ENCODE peak calls at places on chromosomes 13 and 19, in six cellular contexts. One of them, this sample, is unnamed.

GRCh38 chr13:24511019-24511823 is 1.4 kb downstream of the PARP4 start:
- DNase-seq in ascending aorta: no peak
- DNase-seq in HCT116: peak
- DNase-seq in stomach: peak
- DNase-seq in A549: peak
- DNase-seq in fibroblast of lung: peak
- DNase-seq in this sample: peak

GRCh38 chr13:95049772-95050171 is 251.5 kb downstream of the ABCC4 start:
- DNase-seq in stomach: no peak
- DNase-seq in fibroblast of lung: no peak
- DNase-seq in A549: no peak
- DNase-seq in ascending aorta: no peak
- DNase-seq in HCT116: no peak
- DNase-seq in this sample: no peak

GRCh38 chr19:53980553-53981407 is 10.7 kb upstream of the CACNG6 start:
- DNase-seq in stomach: no peak
- DNase-seq in A549: peak
- DNase-seq in HCT116: peak
- DNase-seq in fibroblast of lung: peak
- DNase-seq in ascending aorta: no peak
- DNase-seq in this sample: no peak

GRCh38 chr19:10797078-10797477 is 38.9 kb downstream of the TMED1 start:
- DNase-seq in ascending aorta: no peak
- DNase-seq in A549: no peak
- DNase-seq in fibroblast of lung: no peak
- DNase-seq in HCT116: no peak
- DNase-seq in stomach: no peak
- DNase-seq in this sample: no peak

GRCh38 chr19:5953034-5953589 is 24.8 kb downstream of the RANBP3 start:
- DNase-seq in stomach: no peak
- DNase-seq in ascending aorta: no peak
- DNase-seq in HCT116: no peak
- DNase-seq in fibroblast of lung: peak
- DNase-seq in A549: no peak
- DNase-seq in this sample: no peak

GRCh38 chr13:105971720-105972119 is 563.7 kb downstream of the EFNB2 start:
- DNase-seq in ascending aorta: no peak
- DNase-seq in fibroblast of lung: no peak
- DNase-seq in A549: no peak
- DNase-seq in HCT116: no peak
- DNase-seq in stomach: no peak
- DNase-seq in this sample: no peak

GRCh38 chr19:11356676-11357550 is 1.7 kb downstream of the PLPPR2 start:
- DNase-seq in A549: no peak
- DNase-seq in HCT116: no peak
- DNase-seq in stomach: no peak
- DNase-seq in ascending aorta: no peak
- DNase-seq in fibroblast of lung: no peak
- DNase-seq in this sample: no peak

GRCh38 chr13:26508885-26509284 is 48.6 kb upstream of the WASF3 start:
- DNase-seq in HCT116: no peak
- DNase-seq in fibroblast of lung: peak
- DNase-seq in stomach: peak
- DNase-seq in ascending aorta: peak
- DNase-seq in A549: no peak
- DNase-seq in this sample: peak

GRCh38 chr13:70995338-70995737 is 871.7 kb downstream of the DACH1 start:
- DNase-seq in fibroblast of lung: no peak
- DNase-seq in A549: no peak
- DNase-seq in stomach: no peak
- DNase-seq in HCT116: no peak
- DNase-seq in ascending aorta: no peak
- DNase-seq in this sample: no peak

GRCh38 chr13:43522788-43523187 is 264.0 kb downstream of the ENOX1 start:
- DNase-seq in A549: no peak
- DNase-seq in ascending aorta: no peak
- DNase-seq in fibroblast of lung: peak
- DNase-seq in stomach: no peak
- DNase-seq in HCT116: no peak
- DNase-seq in this sample: peak

GRCh38 chr13:27556109-27556508 is 64.2 kb downstream of the LNX2 start:
- DNase-seq in stomach: no peak
- DNase-seq in HCT116: no peak
- DNase-seq in A549: no peak
- DNase-seq in fibroblast of lung: peak
- DNase-seq in ascending aorta: peak
- DNase-seq in this sample: peak

GRCh38 chr13:97720881-97721280 is 232.6 kb upstream of the IPO5 start:
- DNase-seq in A549: no peak
- DNase-seq in HCT116: no peak
- DNase-seq in ascending aorta: no peak
- DNase-seq in stomach: no peak
- DNase-seq in fibroblast of lung: no peak
- DNase-seq in this sample: no peak

GRCh38 chr13:113554333-113554700 is 30.2 kb upstream of the TFDP1 start:
- DNase-seq in A549: no peak
- DNase-seq in ascending aorta: no peak
- DNase-seq in fibroblast of lung: no peak
- DNase-seq in stomach: peak
- DNase-seq in HCT116: no peak
- DNase-seq in this sample: no peak

GRCh38 chr19:1469200-1469935 is 9.6 kb downstream of the C19orf25 start:
- DNase-seq in stomach: no peak
- DNase-seq in ascending aorta: no peak
- DNase-seq in A549: no peak
- DNase-seq in HCT116: no peak
- DNase-seq in fibroblast of lung: no peak
- DNase-seq in this sample: no peak

GRCh38 chr19:18109731-18110671 is 12.4 kb downstream of the MAST3 start:
- DNase-seq in ascending aorta: peak
- DNase-seq in stomach: peak
- DNase-seq in HCT116: no peak
- DNase-seq in fibroblast of lung: no peak
- DNase-seq in A549: no peak
- DNase-seq in this sample: peak

GRCh38 chr13:112143046-112143752 is 76.2 kb downstream of the SOX1 start:
- DNase-seq in A549: no peak
- DNase-seq in HCT116: no peak
- DNase-seq in fibroblast of lung: no peak
- DNase-seq in ascending aorta: no peak
- DNase-seq in stomach: peak
- DNase-seq in this sample: no peak

GRCh38 chr13:101152184-101152583 is 264.1 kb downstream of the NALCN start:
- DNase-seq in HCT116: no peak
- DNase-seq in stomach: no peak
- DNase-seq in A549: no peak
- DNase-seq in ascending aorta: no peak
- DNase-seq in fibroblast of lung: no peak
- DNase-seq in this sample: peak

GRCh38 chr19:52464798-52465470 is 11.6 kb downstream of the ZNF578 start:
- DNase-seq in stomach: no peak
- DNase-seq in fibroblast of lung: no peak
- DNase-seq in ascending aorta: no peak
- DNase-seq in HCT116: peak
- DNase-seq in A549: peak
- DNase-seq in this sample: no peak
- TF ChIP-seq CTCF in stomach: no peak
- TF ChIP-seq CTCF in fibroblast of lung: no peak
- TF ChIP-seq CTCF in ascending aorta: no peak
- TF ChIP-seq CTCF in HCT116: peak
- TF ChIP-seq CTCF in A549: no peak
- TF ChIP-seq CTCF in this sample: no peak

GRCh38 chr13:109939838-109940237 is 153.5 kb upstream of the IRS2 start:
- DNase-seq in A549: no peak
- DNase-seq in stomach: no peak
- DNase-seq in ascending aorta: no peak
- DNase-seq in fibroblast of lung: no peak
- DNase-seq in HCT116: no peak
- DNase-seq in this sample: no peak

GRCh38 chr13:109939105-109939504 is 152.7 kb upstream of the IRS2 start:
- DNase-seq in A549: no peak
- DNase-seq in ascending aorta: no peak
- DNase-seq in stomach: no peak
- DNase-seq in fibroblast of lung: no peak
- DNase-seq in HCT116: no peak
- DNase-seq in this sample: no peak

GRCh38 chr13:109940637-109941036 is 154.3 kb upstream of the IRS2 start:
- DNase-seq in ascending aorta: no peak
- DNase-seq in HCT116: no peak
- DNase-seq in stomach: no peak
- DNase-seq in A549: no peak
- DNase-seq in fibroblast of lung: no peak
- DNase-seq in this sample: no peak

GRCh38 chr13:109941221-109941620 is 154.8 kb upstream of the IRS2 start:
- DNase-seq in ascending aorta: no peak
- DNase-seq in HCT116: no peak
- DNase-seq in A549: no peak
- DNase-seq in fibroblast of lung: no peak
- DNase-seq in stomach: no peak
- DNase-seq in this sample: no peak

DNA sequence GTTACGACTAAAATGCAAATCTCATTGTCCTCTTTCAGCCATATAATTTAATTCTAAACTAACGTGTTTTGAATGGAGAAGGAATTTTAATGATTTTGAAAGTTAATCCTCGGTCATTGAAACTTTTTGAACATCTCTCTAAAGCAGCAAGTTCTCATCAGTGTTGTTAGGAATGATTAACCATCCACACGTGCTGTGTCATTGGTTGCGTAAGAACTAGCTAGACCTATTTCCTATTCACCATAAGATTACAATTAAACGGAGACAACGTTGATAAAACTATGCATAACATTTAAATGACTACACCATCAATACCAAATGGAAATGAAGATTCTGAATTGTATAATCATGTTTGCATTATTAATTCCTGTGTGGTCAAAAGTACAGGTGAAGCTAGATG is 155.6 kb upstream of the IRS2 start:
- DNase-seq in fibroblast of lung: peak
- DNase-seq in stomach: no peak
- DNase-seq in ascending aorta: no peak
- DNase-seq in HCT116: no peak
- DNase-seq in A549: no peak
- DNase-seq in this sample: peak
- H3K4me3 ChIP-seq in fibroblast of lung: no peak
- H3K4me3 ChIP-seq in stomach: no peak
- H3K4me3 ChIP-seq in ascending aorta: no peak
- H3K4me3 ChIP-seq in HCT116: no peak
- H3K4me3 ChIP-seq in A549: no peak
- H3K4me3 ChIP-seq in this sample: no peak

GRCh38 chr13:111115841-111116500 is 861 bp downstream of the ARHGEF7 start:
- DNase-seq in HCT116: no peak
- DNase-seq in fibroblast of lung: peak
- DNase-seq in stomach: no peak
- DNase-seq in ascending aorta: peak
- DNase-seq in A549: no peak
- DNase-seq in this sample: peak

GRCh38 chr13:111116830-111117229 is 1.7 kb downstream of the ARHGEF7 start:
- DNase-seq in HCT116: no peak
- DNase-seq in stomach: no peak
- DNase-seq in fibroblast of lung: peak
- DNase-seq in ascending aorta: no peak
- DNase-seq in A549: no peak
- DNase-seq in this sample: peak

GRCh38 chr13:111112196-111112595 is 2.9 kb upstream of the ARHGEF7 start:
- DNase-seq in ascending aorta: no peak
- DNase-seq in A549: no peak
- DNase-seq in stomach: no peak
- DNase-seq in fibroblast of lung: no peak
- DNase-seq in HCT116: no peak
- DNase-seq in this sample: no peak

GRCh38 chr13:111115051-111115840 is at the start of gene ARHGEF7:
- DNase-seq in fibroblast of lung: no peak
- DNase-seq in HCT116: no peak
- DNase-seq in A549: no peak
- DNase-seq in ascending aorta: no peak
- DNase-seq in stomach: no peak
- DNase-seq in this sample: no peak

DNA sequence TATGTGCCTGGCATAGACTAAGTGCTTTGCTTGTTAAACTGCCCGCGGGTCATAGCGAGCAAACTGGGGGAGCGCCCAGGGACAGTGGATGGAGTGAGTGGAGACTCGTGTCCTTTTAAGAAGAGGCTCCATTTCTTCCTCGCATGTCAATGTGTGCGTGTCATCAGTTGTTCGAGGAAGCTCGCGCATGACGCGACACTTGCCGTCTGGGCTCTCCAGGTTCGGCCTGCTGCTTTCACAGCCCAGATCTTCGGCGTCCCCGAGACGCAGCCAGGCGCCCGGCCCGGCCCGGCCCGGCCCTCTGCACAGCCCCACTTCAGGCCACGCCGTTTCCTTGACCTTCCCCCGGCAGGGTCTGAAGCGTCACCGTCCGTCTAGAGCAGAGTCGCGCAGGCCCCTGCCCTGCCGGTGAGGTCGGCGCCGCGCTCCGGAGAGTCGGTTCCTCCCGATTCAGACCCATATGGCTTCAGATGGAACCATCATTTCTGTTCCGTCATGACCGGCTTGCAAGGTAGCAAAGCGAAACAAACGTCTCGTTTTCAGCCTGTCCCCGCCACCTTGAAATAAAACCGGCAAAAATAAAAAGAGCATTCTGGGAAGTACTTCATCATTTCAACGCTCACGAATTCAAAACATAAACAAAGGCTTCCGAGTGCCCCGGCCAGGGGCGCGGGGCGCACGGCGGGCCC is 604 bp upstream of the ARHGEF7 start:
- DNase-seq in A549: no peak
- DNase-seq in ascending aorta: peak
- DNase-seq in fibroblast of lung: peak
- DNase-seq in stomach: no peak
- DNase-seq in HCT116: no peak
- DNase-seq in this sample: peak
- TF ChIP-seq CTCF in A549: no peak
- TF ChIP-seq CTCF in ascending aorta: no peak
- TF ChIP-seq CTCF in fibroblast of lung: no peak
- TF ChIP-seq CTCF in stomach: no peak
- TF ChIP-seq CTCF in HCT116: no peak
- TF ChIP-seq CTCF in this sample: no peak

DNA sequence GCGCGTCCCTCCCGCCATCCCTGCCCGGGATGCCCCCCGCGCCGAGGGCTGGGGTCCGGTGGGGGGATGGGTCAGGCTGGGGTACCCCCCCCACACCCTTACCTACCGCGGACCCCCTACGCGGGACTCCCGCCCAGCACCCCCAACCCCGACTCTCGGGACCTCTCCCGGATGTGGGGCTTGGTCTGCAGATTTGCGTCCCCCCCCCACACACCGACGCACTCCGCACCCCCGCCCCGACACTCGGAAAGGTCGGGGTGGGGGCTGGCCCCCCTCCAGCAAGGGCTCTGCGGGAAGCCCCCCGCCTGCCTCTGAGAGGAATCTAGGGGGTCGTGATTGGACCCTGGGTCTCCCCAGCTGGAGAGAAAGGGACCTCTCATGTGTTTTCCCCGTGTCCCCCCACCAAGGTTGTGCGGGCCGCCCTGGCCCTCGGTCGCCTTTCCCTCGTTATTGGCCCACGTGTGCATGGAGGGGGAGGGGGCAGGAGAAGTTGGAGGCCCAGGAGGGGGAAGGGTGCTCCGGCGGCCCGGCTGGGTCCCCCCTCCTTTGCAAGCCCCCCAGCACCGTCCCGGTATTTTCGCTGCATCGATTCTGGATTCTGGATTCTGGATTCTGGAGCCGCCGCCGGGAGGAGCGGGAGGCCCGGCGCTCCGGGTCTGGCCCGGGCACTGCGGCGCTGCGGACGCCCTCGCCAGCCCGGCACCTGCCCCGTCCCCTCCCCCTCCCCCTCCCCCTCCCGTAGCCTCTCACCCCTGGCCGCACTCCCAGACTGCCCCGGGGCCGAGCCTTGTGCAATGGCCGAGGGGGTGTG is 583 bp downstream of the NFIC start:
- DNase-seq in A549: no peak
- DNase-seq in ascending aorta: no peak
- DNase-seq in HCT116: no peak
- DNase-seq in fibroblast of lung: peak
- DNase-seq in stomach: no peak
- DNase-seq in this sample: peak
- H3K4me3 ChIP-seq in A549: peak
- H3K4me3 ChIP-seq in ascending aorta: peak
- H3K4me3 ChIP-seq in HCT116: peak
- H3K4me3 ChIP-seq in fibroblast of lung: peak
- H3K4me3 ChIP-seq in stomach: peak
- H3K4me3 ChIP-seq in this sample: peak